ENCODE peak calls at places on chromosomes 2 and 18, in four cellular contexts. One of them, this sample, is unnamed.

GRCh38 chr2:70011335-70011734 is 49.9 kb upstream of the ASPRV1 start:
- DNase-seq in HepG2: no peak
- DNase-seq in H1: no peak
- DNase-seq in WTC11: no peak
- DNase-seq in this sample: no peak

GRCh38 chr2:84495539-84496146 is 20.7 kb upstream of the DNAH6 start:
- DNase-seq in HepG2: peak; percentile 64
- DNase-seq in H1: no peak
- DNase-seq in WTC11: no peak
- DNase-seq in this sample: peak; percentile 80

GRCh38 chr2:69843993-69844392 is 14.5 kb downstream of the GMCL1 start:
- DNase-seq in HepG2: no peak
- DNase-seq in H1: no peak
- DNase-seq in WTC11: no peak
- DNase-seq in this sample: no peak

GRCh38 chr2:188601927-188602326 is 310.3 kb downstream of the GULP1 start:
- DNase-seq in HepG2: no peak
- DNase-seq in H1: no peak
- DNase-seq in WTC11: no peak
- DNase-seq in this sample: no peak

GRCh38 chr2:174035981-174036742 is 71.0 kb upstream of the SP3 start:
- DNase-seq in HepG2: no peak
- DNase-seq in H1: no peak
- DNase-seq in WTC11: no peak
- DNase-seq in this sample: peak; percentile 79

GRCh38 chr2:70425682-70426301 is 123.9 kb upstream of the FAM136A start:
- DNase-seq in HepG2: no peak
- DNase-seq in H1: no peak
- DNase-seq in WTC11: no peak
- DNase-seq in this sample: no peak

GRCh38 chr2:239747274-239747673 is 277.9 kb downstream of the NDUFA10 start:
- DNase-seq in HepG2: no peak
- DNase-seq in H1: no peak
- DNase-seq in WTC11: no peak
- DNase-seq in this sample: no peak

GRCh38 chr2:2842466-2842865 is 511.4 kb upstream of the MYT1L start:
- DNase-seq in HepG2: no peak
- DNase-seq in H1: no peak
- DNase-seq in WTC11: no peak
- DNase-seq in this sample: no peak

DNA sequence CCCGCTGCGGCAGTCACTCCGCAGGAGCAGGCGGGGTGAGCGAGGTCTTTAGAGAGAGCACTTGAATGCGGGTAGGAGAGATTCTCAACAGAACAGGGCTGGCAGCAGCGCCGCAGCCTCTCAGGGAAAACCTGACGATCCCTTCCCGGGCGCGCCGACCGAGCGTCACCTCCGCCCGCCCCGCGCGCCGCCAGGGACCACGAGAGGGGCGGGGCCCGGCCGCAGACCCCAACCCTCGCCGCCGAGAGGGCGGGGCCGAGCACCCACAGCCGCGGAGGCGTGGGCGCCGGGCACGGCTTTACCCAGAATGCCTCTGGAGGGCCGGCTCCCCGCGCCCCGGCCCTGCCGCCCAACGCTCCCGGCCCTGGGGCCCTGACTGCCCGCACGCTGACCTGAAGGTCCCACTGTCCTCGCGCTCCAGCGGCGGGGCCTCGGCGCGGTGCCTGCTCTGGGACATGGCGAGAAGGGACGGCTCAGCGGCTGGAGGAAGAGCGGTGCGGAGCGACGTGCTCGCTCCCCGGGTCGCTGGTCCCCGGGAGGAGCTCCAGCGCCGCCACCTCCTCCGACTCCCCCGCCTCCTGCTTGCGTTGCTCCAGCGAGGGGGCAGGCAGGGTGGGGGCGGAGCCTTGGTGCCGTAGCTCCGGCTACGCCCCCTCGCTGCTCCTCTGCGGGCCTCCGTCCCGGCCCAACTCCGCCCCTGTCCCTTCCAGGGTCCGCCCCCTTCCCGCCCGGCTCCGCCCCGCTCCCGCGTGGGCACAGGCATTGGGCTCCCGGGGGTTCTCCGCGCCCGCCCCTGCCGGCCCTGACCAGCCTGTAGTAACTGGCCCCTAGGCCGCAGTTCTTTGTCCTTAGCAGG is at the start of the genes PJVK and PRKRA:
- DNase-seq in HepG2: peak; percentile 93
- DNase-seq in H1: peak; percentile 98
- DNase-seq in WTC11: peak; percentile 96
- DNase-seq in this sample: peak; percentile 99
- TF ChIP-seq CTCF in HepG2: peak; percentile 43
- TF ChIP-seq CTCF in H1: no peak
- TF ChIP-seq CTCF in WTC11: no peak
- TF ChIP-seq CTCF in this sample: no peak

DNA sequence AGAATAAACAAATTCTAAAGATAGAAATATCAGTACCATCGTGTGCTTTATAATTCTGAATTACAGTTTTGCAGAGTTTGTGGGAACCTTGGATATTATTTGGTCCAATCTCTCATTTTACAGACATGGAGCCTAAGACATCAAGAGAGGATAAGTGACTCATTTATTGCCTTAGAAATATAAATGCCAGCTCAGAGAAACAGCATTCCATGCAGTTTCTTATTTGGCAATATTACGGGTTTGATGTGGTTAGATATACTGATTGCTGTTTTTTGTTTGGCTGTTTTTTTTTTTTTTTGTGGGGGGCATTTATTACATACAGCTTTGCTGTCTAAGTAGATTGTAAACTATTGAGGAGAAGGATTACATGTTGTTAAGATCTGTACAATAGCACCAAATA is 1241.1 kb upstream of the LRRTM1 start:
- DNase-seq in HepG2: no peak
- DNase-seq in H1: no peak
- DNase-seq in WTC11: no peak
- DNase-seq in this sample: no peak
- TF ChIP-seq MAX in HepG2: no peak
- TF ChIP-seq MAX in H1: no peak
- TF ChIP-seq MAX in WTC11: no peak
- TF ChIP-seq MAX in this sample: no peak

DNA sequence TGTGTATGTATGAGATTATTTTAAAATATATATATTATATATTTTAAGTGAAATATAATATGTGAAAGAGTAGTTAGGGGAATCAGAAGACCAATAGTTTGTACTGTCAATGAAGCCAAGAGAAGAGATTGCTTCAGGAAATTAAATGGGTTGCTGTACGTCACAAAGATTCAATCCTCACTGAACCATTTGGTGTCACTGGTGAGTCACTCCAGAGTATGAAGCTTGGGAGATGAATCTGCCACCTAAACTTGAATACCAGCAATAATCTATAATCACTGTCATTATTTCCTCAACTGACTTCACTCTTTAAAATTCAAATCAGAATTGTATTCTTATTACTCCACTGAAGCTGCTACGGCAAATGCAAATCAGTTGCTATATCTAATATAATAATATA is 41.9 kb upstream of the SCN9A start:
- DNase-seq in HepG2: peak; percentile 70
- DNase-seq in H1: no peak
- DNase-seq in WTC11: no peak
- DNase-seq in this sample: peak; percentile 42
- TF ChIP-seq CTCF in HepG2: peak; percentile 55
- TF ChIP-seq CTCF in H1: no peak
- TF ChIP-seq CTCF in WTC11: no peak
- TF ChIP-seq CTCF in this sample: peak; percentile 9

GRCh38 chr2:224359569-224359968 is 42.3 kb downstream of the FAM124B start:
- DNase-seq in HepG2: peak; percentile 16
- DNase-seq in H1: peak; percentile 65
- DNase-seq in WTC11: peak; percentile 58
- DNase-seq in this sample: no peak

GRCh38 chr2:224362094-224362493 is 39.8 kb downstream of the FAM124B start:
- DNase-seq in HepG2: no peak
- DNase-seq in H1: no peak
- DNase-seq in WTC11: no peak
- DNase-seq in this sample: no peak

GRCh38 chr2:224357098-224357901 is 44.6 kb downstream of the FAM124B start:
- DNase-seq in HepG2: peak; percentile 58
- DNase-seq in H1: peak; percentile 76
- DNase-seq in WTC11: peak; percentile 40
- DNase-seq in this sample: peak; percentile 82

GRCh38 chr2:224363281-224363680 is 38.6 kb downstream of the FAM124B start:
- DNase-seq in HepG2: no peak
- DNase-seq in H1: no peak
- DNase-seq in WTC11: no peak
- DNase-seq in this sample: no peak

GRCh38 chr2:224360801-224361251 is 41.1 kb downstream of the FAM124B start:
- DNase-seq in HepG2: no peak
- DNase-seq in H1: no peak
- DNase-seq in WTC11: no peak
- DNase-seq in this sample: no peak
- TF ChIP-seq MAX in HepG2: no peak
- TF ChIP-seq MAX in H1: no peak
- TF ChIP-seq MAX in WTC11: no peak
- TF ChIP-seq MAX in this sample: no peak

DNA sequence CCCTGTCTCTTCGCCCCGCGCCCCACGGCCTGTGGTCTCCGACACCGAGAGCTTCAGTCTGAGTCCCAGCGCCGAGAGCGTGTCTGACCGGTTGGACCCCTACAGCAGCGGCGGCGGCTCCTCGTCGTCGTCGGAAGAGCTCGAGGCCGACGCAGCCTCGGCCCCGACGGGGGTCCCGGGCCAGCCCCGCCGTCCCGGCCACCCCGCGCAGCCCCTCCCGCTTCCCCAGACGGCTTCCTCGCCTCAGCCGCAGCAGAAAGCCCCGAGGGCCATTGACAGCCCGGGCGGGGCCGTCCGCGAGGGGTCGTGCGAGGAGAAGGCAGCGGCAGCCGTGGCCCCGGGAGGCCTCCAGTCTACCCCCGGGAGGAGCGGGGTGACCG is 1.3 kb downstream of the PHLPP1 start:
- DNase-seq in HepG2: no peak
- DNase-seq in H1: peak; percentile 73
- DNase-seq in WTC11: peak; percentile 66
- DNase-seq in this sample: peak; percentile 46
- TF ChIP-seq CTCF in HepG2: peak; percentile 65
- TF ChIP-seq CTCF in H1: no peak
- TF ChIP-seq CTCF in WTC11: no peak
- TF ChIP-seq CTCF in this sample: peak; percentile 35

DNA sequence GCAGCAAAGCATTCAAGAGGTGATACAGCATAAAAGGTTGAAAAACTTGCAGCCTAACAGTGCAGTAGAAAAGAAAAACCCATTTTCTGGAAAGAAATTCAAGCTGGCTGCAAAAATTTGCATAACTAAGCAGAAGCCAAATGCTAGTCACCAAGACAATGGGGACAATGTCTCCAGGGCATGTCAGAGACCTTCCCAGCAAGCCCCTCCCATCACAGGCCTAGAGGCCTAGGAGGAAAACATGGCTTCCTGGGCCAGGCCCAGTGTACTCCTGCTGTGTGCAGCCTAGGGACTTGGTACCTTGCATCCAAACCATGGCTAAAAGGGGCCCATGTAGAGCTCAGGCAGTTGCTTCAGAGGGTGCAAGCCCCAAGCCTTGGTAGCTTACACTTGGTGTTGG is 405.1 kb upstream of the CYRIA start:
- DNase-seq in HepG2: no peak
- DNase-seq in H1: no peak
- DNase-seq in WTC11: peak; percentile 21
- DNase-seq in this sample: no peak
- TF ChIP-seq MAX in HepG2: no peak
- TF ChIP-seq MAX in H1: no peak
- TF ChIP-seq MAX in WTC11: no peak
- TF ChIP-seq MAX in this sample: no peak

GRCh38 chr2:42359304-42359749 is 1.7 kb downstream of the COX7A2L start:
- DNase-seq in HepG2: no peak
- DNase-seq in H1: no peak
- DNase-seq in WTC11: no peak
- DNase-seq in this sample: no peak

GRCh38 chr2:42359894-42360483 is 1.0 kb downstream of the COX7A2L start:
- DNase-seq in HepG2: no peak
- DNase-seq in H1: no peak
- DNase-seq in WTC11: no peak
- DNase-seq in this sample: peak; percentile 53

GRCh38 chr2:42360493-42360889 is 526 bp downstream of the COX7A2L start:
- DNase-seq in HepG2: no peak
- DNase-seq in H1: no peak
- DNase-seq in WTC11: no peak
- DNase-seq in this sample: no peak

GRCh38 chr2:42361728-42362298 is 796 bp upstream of the COX7A2L start:
- DNase-seq in HepG2: no peak
- DNase-seq in H1: no peak
- DNase-seq in WTC11: no peak
- DNase-seq in this sample: no peak

DNA sequence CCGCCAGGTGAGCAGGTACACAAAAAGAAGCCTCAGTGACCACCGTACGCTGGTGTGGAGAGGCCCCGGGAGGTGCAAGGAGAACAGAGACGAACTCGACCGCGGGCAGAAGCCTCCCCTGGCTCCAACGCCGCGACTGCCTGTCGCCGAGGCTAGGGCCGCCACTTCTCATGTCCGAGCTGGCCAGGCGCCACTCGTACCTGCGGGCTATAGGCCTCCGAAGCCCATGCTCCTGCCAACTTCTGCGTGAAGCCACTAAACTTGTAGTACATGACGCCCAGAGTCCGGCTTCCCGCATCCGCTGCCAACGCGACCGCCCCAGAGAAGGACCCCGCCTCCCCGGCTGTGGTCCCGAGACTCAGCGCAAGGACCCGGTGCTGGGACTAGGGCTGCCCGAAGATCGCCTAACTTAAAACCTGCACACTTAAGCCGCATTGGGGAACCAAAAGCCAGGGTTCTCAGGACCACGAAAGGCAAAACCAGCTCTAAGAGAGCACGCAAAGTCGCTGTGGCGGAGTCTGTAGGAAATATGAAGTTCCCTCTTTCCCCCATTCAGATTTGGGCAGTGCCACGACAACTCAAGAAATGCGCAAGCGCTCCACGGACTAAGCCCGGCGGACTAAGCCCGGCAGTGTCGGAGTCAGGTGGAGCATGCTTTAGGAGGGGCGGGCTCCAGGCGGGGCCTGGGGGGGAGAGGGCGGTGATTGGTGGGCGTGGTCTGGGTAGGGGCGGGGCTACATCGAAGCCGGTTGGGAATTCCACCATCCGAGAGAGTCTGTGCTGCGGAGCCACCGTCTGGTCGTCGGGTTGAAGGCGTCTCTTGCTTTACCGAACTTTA is at the start of gene COX7A2L:
- DNase-seq in HepG2: peak; percentile 96
- DNase-seq in H1: peak; percentile 99
- DNase-seq in WTC11: peak; percentile 98
- DNase-seq in this sample: peak; percentile 97
- TF ChIP-seq CTCF in HepG2: peak; percentile 82
- TF ChIP-seq CTCF in H1: peak; percentile 12
- TF ChIP-seq CTCF in WTC11: no peak
- TF ChIP-seq CTCF in this sample: no peak

GRCh38 chr18:9570255-9570654 is 44.1 kb downstream of the PPP4R1 start:
- DNase-seq in HepG2: no peak
- DNase-seq in H1: no peak
- DNase-seq in WTC11: no peak
- DNase-seq in this sample: no peak
- TF ChIP-seq MAX in HepG2: no peak
- TF ChIP-seq MAX in H1: no peak
- TF ChIP-seq MAX in WTC11: no peak
- TF ChIP-seq MAX in this sample: no peak